ENCODE peak calls at places on chromosome X, in seven cellular contexts. U, J, L, W, B, M and Y are unnamed samples.

GRCh38 chrX:9578083-9578779 is 113.4 kb downstream of the TBL1X start:
- DNase-seq in U (no peak), J (no peak), L (no peak), W (no peak), B (no peak), M (no peak), Y (no peak)

GRCh38 chrX:56803849-56804681 is 75.0 kb downstream of the NBDY start:
- DNase-seq in U (no peak), J (no peak), L (no peak), W (no peak), B (no peak), M (no peak), Y (no peak)

GRCh38 chrX:13290891-13291614 is 28.8 kb downstream of the ATXN3L start:
- DNase-seq in U (no peak), J (no peak), L (no peak), W (no peak), B (no peak), M (no peak), Y (no peak)

GRCh38 chrX:110992611-110993010 is 103.4 kb upstream of the PAK3 start:
- DNase-seq in U (peak; percentile 21), J (no peak), L (peak; percentile 0), W (peak; percentile 13), B (no peak), M (peak; percentile 24), Y (no peak)

GRCh38 chrX:38375888-38376287 is 23.5 kb downstream of the OTC start:
- DNase-seq in U (no peak), J (no peak), L (peak; percentile 1), W (peak; percentile 10), B (no peak), M (no peak), Y (no peak)

GRCh38 chrX:143635915-143636314 is at the start of gene SLITRK4:
- DNase-seq in U (peak; percentile 35), J (no peak), L (no peak), W (no peak), B (no peak), M (no peak), Y (peak; percentile 44)

GRCh38 chrX:20382518-20383291 is 116.0 kb upstream of the RPS6KA3 start:
- DNase-seq in U (no peak), J (no peak), L (peak; percentile 28), W (peak; percentile 12), B (no peak), M (peak; percentile 39), Y (peak; percentile 20)

GRCh38 chrX:2710496-2710895 is 19.4 kb downstream of the CD99 start:
- DNase-seq in U (no peak), J (peak; percentile 39), L (peak; percentile 66), W (no peak), B (no peak), M (no peak), Y (no peak)

GRCh38 chrX:72094894-72095293 is 36.8 kb downstream of the RTL5 start:
- DNase-seq in U (no peak), J (peak; percentile 75), L (no peak), W (peak; percentile 38), B (no peak), M (peak; percentile 94), Y (peak; percentile 69)

GRCh38 chrX:41164469-41164868 is 79.2 kb downstream of the USP9X start:
- DNase-seq in U (peak; percentile 9), J (no peak), L (no peak), W (no peak), B (no peak), M (no peak), Y (no peak)

GRCh38 chrX:120568047-120568446 is 7.3 kb upstream of the CUL4B start:
- DNase-seq in U (no peak), J (no peak), L (no peak), W (no peak), B (no peak), M (no peak), Y (no peak)

GRCh38 chrX:17669458-17669857 is 67.8 kb upstream of the SCML1 start:
- DNase-seq in U (no peak), J (no peak), L (no peak), W (no peak), B (no peak), M (no peak), Y (no peak)

GRCh38 chrX:53729756-53730155 is 43.2 kb upstream of the HUWE1 start:
- DNase-seq in U (no peak), J (no peak), L (no peak), W (no peak), B (no peak), M (no peak), Y (no peak)

GRCh38 chrX:19443886-19444530 is 71.3 kb downstream of the MAP3K15 start:
- DNase-seq in U (no peak), J (no peak), L (no peak), W (no peak), B (no peak), M (peak; percentile 2), Y (no peak)

GRCh38 chrX:114619874-114620273 is 36.0 kb downstream of the HTR2C start:
- DNase-seq in U (no peak), J (no peak), L (no peak), W (peak; percentile 6), B (no peak), M (no peak), Y (no peak)

GRCh38 chrX:8455600-8455999 is 9.0 kb upstream of the VCX3B start:
- DNase-seq in U (no peak), J (no peak), L (no peak), W (no peak), B (no peak), M (no peak), Y (no peak)

GRCh38 chrX:19332983-19333382 is 10.7 kb upstream of the PDHA1 start:
- DNase-seq in U (peak; percentile 28), J (no peak), L (no peak), W (no peak), B (no peak), M (peak; percentile 6), Y (no peak)

GRCh38 chrX:53580742-53581504 is 105.6 kb downstream of the HUWE1 start:
- DNase-seq in U (no peak), J (no peak), L (no peak), W (no peak), B (no peak), M (no peak), Y (no peak)

GRCh38 chrX:120274145-120274544 is 23.5 kb downstream of the ZBTB33 start:
- DNase-seq in U (no peak), J (no peak), L (no peak), W (no peak), B (no peak), M (no peak), Y (no peak)

GRCh38 chrX:45630078-45630477 is 429.4 kb upstream of the DIPK2B start:
- DNase-seq in U (no peak), J (no peak), L (no peak), W (no peak), B (no peak), M (no peak), Y (no peak)

GRCh38 chrX:71953946-71954345 is 43.3 kb downstream of the NHSL2 start:
- DNase-seq in U (no peak), J (no peak), L (no peak), W (no peak), B (no peak), M (peak; percentile 15), Y (no peak)

GRCh38 chrX:103828529-103828928 is 3.5 kb downstream of the RAB9B start:
- DNase-seq in U (no peak), J (no peak), L (no peak), W (no peak), B (no peak), M (no peak), Y (no peak)

GRCh38 chrX:24647257-24648058 is at the start of gene PCYT1B:
- DNase-seq in U (peak; percentile 90), J (peak; percentile 8), L (no peak), W (no peak), B (peak; percentile 75), M (peak; percentile 89), Y (peak; percentile 58)

GRCh38 chrX:26032141-26032917 is 105.8 kb upstream of the MAGEB18 start:
- DNase-seq in U (peak; percentile 30), J (no peak), L (peak; percentile 35), W (no peak), B (no peak), M (no peak), Y (no peak)

GRCh38 chrX:12955882-12956703 is 18.8 kb upstream of the TMSB4X start:
- DNase-seq in U (no peak), J (no peak), L (peak; percentile 79), W (peak; percentile 30), B (peak; percentile 75), M (no peak), Y (peak; percentile 31)

GRCh38 chrX:134431894-134432293 is 28.1 kb upstream of the HPRT1 start:
- DNase-seq in U (no peak), J (no peak), L (peak; percentile 16), W (no peak), B (no peak), M (no peak), Y (no peak)

GRCh38 chrX:105116541-105116940 is 104.0 kb downstream of the TEX13A start:
- DNase-seq in U (no peak), J (no peak), L (no peak), W (no peak), B (no peak), M (no peak), Y (no peak)

GRCh38 chrX:105317117-105317516 is 96.6 kb upstream of the TEX13A start:
- DNase-seq in U (no peak), J (no peak), L (no peak), W (no peak), B (no peak), M (no peak), Y (no peak)

GRCh38 chrX:78199851-78200250 is 60.4 kb upstream of the TAF9B start:
- DNase-seq in U (no peak), J (no peak), L (peak; percentile 13), W (peak; percentile 14), B (no peak), M (peak; percentile 12), Y (no peak)

GRCh38 chrX:77785400-77785745 is 643 bp downstream of the ATRX start:
- DNase-seq in U (peak; percentile 39), J (no peak), L (no peak), W (no peak), B (no peak), M (peak; percentile 36), Y (peak; percentile 0)

GRCh38 chrX:136146614-136147319 is 566 bp upstream of the FHL1 start:
- DNase-seq in U (no peak), J (no peak), L (no peak), W (peak; percentile 16), B (no peak), M (peak; percentile 39), Y (no peak)

GRCh38 chrX:130330706-130331105 is 9.0 kb upstream of the SLC25A14 start:
- DNase-seq in U (peak; percentile 38), J (no peak), L (peak; percentile 7), W (peak; percentile 47), B (no peak), M (peak; percentile 58), Y (peak; percentile 60)

GRCh38 chrX:126658447-126658846 is 105.8 kb upstream of the DCAF12L1 start:
- DNase-seq in U (no peak), J (no peak), L (no peak), W (no peak), B (no peak), M (no peak), Y (no peak)